ENCODE peak calls at places on chromosomes 7 and 10, in four cellular contexts. S, Z, V and H are unnamed samples.

GRCh38 chr10:109956454-109957091 is 33.3 kb upstream of the XPNPEP1 start:
- DNase-seq in Z (no peak), S (peak; percentile 67), V (peak; percentile 66), H (no peak)

GRCh38 chr7:84261509-84261908 is 66.9 kb upstream of the SEMA3A start:
- DNase-seq in Z (no peak), S (no peak), V (no peak), H (no peak)

GRCh38 chr7:157000047-157000726 is 10.3 kb downstream of the MNX1 start:
- DNase-seq in Z (no peak), V (peak; percentile 58), S (no peak), H (no peak)

GRCh38 chr7:149869867-149870266 is 3.9 kb upstream of the ATP6V0E2 start:
- DNase-seq in Z (no peak), V (no peak), S (no peak), H (no peak)

GRCh38 chr7:74221713-74222112 is 11.9 kb downstream of the LAT2 start:
- DNase-seq in Z (no peak), V (no peak), S (no peak), H (no peak)

GRCh38 chr10:36765777-36766176 is 359.6 kb upstream of the ANKRD30A start:
- DNase-seq in Z (no peak), V (no peak), S (no peak), H (no peak)

GRCh38 chr7:12638851-12639467 is 48.5 kb upstream of the ARL4A start:
- DNase-seq in S (peak; percentile 46), V (peak; percentile 39), Z (no peak), H (no peak)

GRCh38 chr7:23418046-23418445 is 52.2 kb downstream of the IGF2BP3 start:
- DNase-seq in V (no peak), Z (no peak), S (no peak), H (no peak)

GRCh38 chr7:18345641-18346234 is 149.8 kb upstream of the HDAC9 start:
- DNase-seq in Z (no peak), S (peak; percentile 61), V (peak; percentile 21), H (no peak)

GRCh38 chr10:127979017-127979416 is 72.1 kb downstream of the PTPRE start:
- DNase-seq in S (no peak), Z (no peak), V (no peak), H (no peak)

GRCh38 chr10:94219829-94220228 is 142.9 kb downstream of the NOC3L start:
- DNase-seq in Z (no peak), S (no peak), V (no peak), H (no peak)

GRCh38 chr10:97273700-97274099 is 18.7 kb downstream of the ARHGAP19 start:
- DNase-seq in Z (no peak), S (no peak), V (no peak), H (no peak)

DNA sequence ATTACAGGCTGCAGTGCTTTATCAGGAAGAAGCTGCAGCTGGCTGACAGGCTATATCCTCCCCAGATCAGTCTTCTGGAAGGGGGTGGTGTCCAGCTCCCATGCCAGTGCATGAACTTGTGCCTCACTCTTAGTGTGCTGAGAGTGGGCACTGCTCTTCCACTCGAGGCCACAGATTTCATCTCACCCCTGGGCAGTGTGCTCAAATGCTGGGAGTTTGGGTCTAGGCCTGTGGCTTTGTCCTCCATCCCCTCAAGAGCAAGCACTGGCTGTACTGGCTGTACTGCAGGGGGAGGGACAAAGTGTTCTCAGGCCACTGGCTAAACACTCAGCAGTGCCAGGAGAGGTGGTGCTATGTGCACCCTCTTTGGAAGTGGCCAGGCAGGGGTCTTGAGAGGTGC is 679.2 kb upstream of the COBL start:
- DNase-seq in S (no peak), Z (no peak), V (no peak), H (no peak)
- TF ChIP-seq USF2 in S (no peak), Z (no peak), V (no peak), H (no peak)

DNA sequence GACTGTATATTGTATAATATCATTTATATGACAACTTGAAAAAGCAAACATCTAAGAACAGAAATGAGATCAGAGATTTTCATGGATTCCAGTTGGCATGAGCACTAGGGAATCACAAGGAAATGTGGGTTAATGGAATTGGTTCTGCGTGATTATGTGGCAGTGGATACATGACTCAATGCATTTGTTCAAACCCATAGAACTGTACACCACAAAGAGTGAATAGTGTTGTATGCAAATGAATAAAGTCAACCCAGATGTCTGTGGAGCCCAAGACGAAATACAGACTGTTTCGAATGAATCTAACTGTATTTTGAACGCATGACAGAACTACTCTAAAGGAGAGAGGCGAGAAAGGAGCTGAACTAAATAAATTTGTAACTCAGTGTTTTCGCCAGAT is 636.5 kb upstream of the SEMA3D start:
- DNase-seq in V (no peak), Z (no peak), S (no peak), H (no peak)
- TF ChIP-seq NRF1 in V (no peak), Z (no peak), S (no peak), H (no peak)

DNA sequence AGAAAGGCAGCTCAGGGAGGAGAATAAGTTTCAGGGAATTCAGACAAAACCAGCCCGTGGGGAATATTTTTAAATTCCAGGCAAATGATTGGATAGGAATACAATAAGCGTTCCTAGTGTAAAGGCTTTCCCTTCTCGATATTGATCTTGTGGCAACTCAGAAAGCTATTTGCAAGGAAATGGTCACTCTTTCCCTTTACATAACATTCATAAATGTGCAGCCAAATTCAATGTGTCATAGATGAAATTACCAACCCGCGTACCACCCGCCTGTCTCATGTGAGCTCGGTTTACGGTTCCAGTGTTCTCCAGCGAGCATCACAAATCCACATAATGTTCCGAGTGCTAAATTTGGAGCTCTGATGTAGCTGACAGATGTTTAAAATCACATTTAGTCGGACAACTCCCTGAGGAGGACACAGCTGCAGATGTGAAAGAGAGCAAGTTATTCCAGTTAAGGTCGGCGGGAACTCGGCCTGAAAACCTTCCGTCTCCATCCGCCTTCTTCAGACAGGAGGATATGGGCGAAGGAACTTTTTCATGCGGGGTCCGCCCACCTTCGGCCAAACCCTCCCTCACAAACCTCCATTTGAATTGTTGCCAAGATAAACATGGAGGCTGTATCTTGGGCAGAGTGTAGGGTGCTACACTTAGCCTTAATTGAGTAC is 327.0 kb downstream of the RNLS start:
- DNase-seq in S (no peak), Z (no peak), V (no peak), H (no peak)
- TF ChIP-seq USF2 in S (no peak), Z (no peak), V (no peak), H (no peak)

GRCh38 chr10:113292086-113292485 is 260.8 kb upstream of the HABP2 start:
- DNase-seq in S (no peak), V (no peak), Z (no peak), H (no peak)
- TF ChIP-seq NRF1 in S (no peak), V (no peak), Z (no peak), H (no peak)

GRCh38 chr10:6054884-6055283 is 7.3 kb downstream of the IL2RA start:
- DNase-seq in Z (no peak), V (no peak), S (no peak), H (no peak)

GRCh38 chr10:6053303-6053702 is 8.9 kb downstream of the IL2RA start:
- DNase-seq in S (no peak), V (no peak), Z (no peak), H (no peak)

GRCh38 chr10:6053816-6054581 is 8.2 kb downstream of the IL2RA start:
- DNase-seq in S (peak; percentile 37), Z (no peak), V (no peak), H (no peak)

GRCh38 chr10:6056411-6057135 is 5.6 kb downstream of the IL2RA start:
- DNase-seq in Z (no peak), S (no peak), V (no peak), H (no peak)

GRCh38 chr10:6055929-6056328 is 6.2 kb downstream of the IL2RA start:
- DNase-seq in Z (no peak), V (no peak), S (no peak), H (no peak)
- TF ChIP-seq USF2 in Z (no peak), V (no peak), S (no peak), H (no peak)